ENCODE peak calls at places on chromosomes 16 and 17, in four cellular contexts. One of them, this sample, is unnamed.
A peak's percentile ranks its signal among the peaks of the same experiment; 100 is the strongest.

GRCh38 chr17:70181376-70181775 is 12.0 kb downstream of the KCNJ2 start:
- DNase-seq in endothelial cell: no peak
- DNase-seq in H1: no peak
- DNase-seq in RWPE1: no peak
- DNase-seq in this sample: no peak

GRCh38 chr16:77991701-77992100 is 30.6 kb upstream of the CLEC3A start:
- DNase-seq in H1: no peak
- DNase-seq in endothelial cell: no peak
- DNase-seq in RWPE1: no peak
- DNase-seq in this sample: no peak

GRCh38 chr16:89325861-89326471 is 108.5 kb downstream of the ZNF778 start:
- DNase-seq in RWPE1: no peak
- DNase-seq in endothelial cell: no peak
- DNase-seq in H1: no peak
- DNase-seq in this sample: no peak

GRCh38 chr17:62696256-62696655 is 68.8 kb downstream of the MRC2 start:
- DNase-seq in H1: no peak
- DNase-seq in RWPE1: no peak
- DNase-seq in endothelial cell: no peak
- DNase-seq in this sample: no peak

GRCh38 chr16:6880263-6880662 is 452.4 kb upstream of the RBFOX1 start:
- DNase-seq in RWPE1: no peak
- DNase-seq in H1: no peak
- DNase-seq in endothelial cell: no peak
- DNase-seq in this sample: no peak

GRCh38 chr16:65524997-65525396 is 403.1 kb upstream of the CDH11 start:
- DNase-seq in RWPE1: no peak
- DNase-seq in H1: no peak
- DNase-seq in endothelial cell: no peak
- DNase-seq in this sample: no peak

GRCh38 chr17:50853781-50854180 is 12.4 kb downstream of the TOB1 start:
- DNase-seq in endothelial cell: no peak
- DNase-seq in H1: no peak
- DNase-seq in RWPE1: no peak
- DNase-seq in this sample: no peak

GRCh38 chr17:15260376-15261062 is 4.6 kb downstream of the PMP22 start:
- DNase-seq in RWPE1: peak; percentile 69
- DNase-seq in endothelial cell: peak; percentile 95
- DNase-seq in H1: peak; percentile 47
- DNase-seq in this sample: peak; percentile 72

GRCh38 chr17:73290399-73291259 is 21.2 kb downstream of the CDC42EP4 start:
- DNase-seq in H1: no peak
- DNase-seq in endothelial cell: no peak
- DNase-seq in RWPE1: no peak
- DNase-seq in this sample: no peak

GRCh38 chr17:65254166-65254565 is 117.0 kb downstream of the RGS9 start:
- DNase-seq in endothelial cell: peak; percentile 8
- DNase-seq in RWPE1: no peak
- DNase-seq in H1: no peak
- DNase-seq in this sample: no peak

GRCh38 chr17:29764748-29765147 is 142.0 kb upstream of the CORO6 start:
- DNase-seq in endothelial cell: no peak
- DNase-seq in RWPE1: no peak
- DNase-seq in H1: no peak
- DNase-seq in this sample: no peak

GRCh38 chr17:66990047-66990446 is 25.5 kb downstream of the CACNG4 start:
- DNase-seq in H1: no peak
- DNase-seq in RWPE1: no peak
- DNase-seq in endothelial cell: no peak
- DNase-seq in this sample: no peak

GRCh38 chr17:76584427-76585047 is 1.1 kb downstream of the ST6GALNAC2 start:
- DNase-seq in RWPE1: no peak
- DNase-seq in endothelial cell: no peak
- DNase-seq in H1: no peak
- DNase-seq in this sample: no peak

GRCh38 chr16:66084306-66084705 is 282.2 kb upstream of the CDH5 start:
- DNase-seq in endothelial cell: no peak
- DNase-seq in RWPE1: no peak
- DNase-seq in H1: no peak
- DNase-seq in this sample: no peak

GRCh38 chr17:39999067-39999466 is 16.2 kb upstream of the CSF3 start:
- DNase-seq in H1: no peak
- DNase-seq in endothelial cell: no peak
- DNase-seq in RWPE1: no peak
- DNase-seq in this sample: no peak

GRCh38 chr17:15944720-15945492 is at the start of gene ADORA2B:
- DNase-seq in H1: no peak
- DNase-seq in RWPE1: peak; percentile 71
- DNase-seq in endothelial cell: peak; percentile 84
- DNase-seq in this sample: peak; percentile 73

GRCh38 chr17:2900842-2901241 is 104.6 kb downstream of the RAP1GAP2 start:
- DNase-seq in H1: no peak
- DNase-seq in RWPE1: no peak
- DNase-seq in endothelial cell: no peak
- DNase-seq in this sample: no peak

GRCh38 chr17:9862191-9862590 is 36.5 kb downstream of the GLP2R start:
- DNase-seq in H1: no peak
- DNase-seq in RWPE1: no peak
- DNase-seq in endothelial cell: no peak
- DNase-seq in this sample: no peak

GRCh38 chr16:77422196-77422784 is 12.5 kb downstream of the ADAMTS18 start:
- DNase-seq in H1: no peak
- DNase-seq in endothelial cell: no peak
- DNase-seq in RWPE1: no peak
- DNase-seq in this sample: no peak

GRCh38 chr17:45433136-45433535 is 466 bp upstream of the ARHGAP27 start:
- DNase-seq in H1: no peak
- DNase-seq in RWPE1: no peak
- DNase-seq in endothelial cell: no peak
- DNase-seq in this sample: no peak

DNA sequence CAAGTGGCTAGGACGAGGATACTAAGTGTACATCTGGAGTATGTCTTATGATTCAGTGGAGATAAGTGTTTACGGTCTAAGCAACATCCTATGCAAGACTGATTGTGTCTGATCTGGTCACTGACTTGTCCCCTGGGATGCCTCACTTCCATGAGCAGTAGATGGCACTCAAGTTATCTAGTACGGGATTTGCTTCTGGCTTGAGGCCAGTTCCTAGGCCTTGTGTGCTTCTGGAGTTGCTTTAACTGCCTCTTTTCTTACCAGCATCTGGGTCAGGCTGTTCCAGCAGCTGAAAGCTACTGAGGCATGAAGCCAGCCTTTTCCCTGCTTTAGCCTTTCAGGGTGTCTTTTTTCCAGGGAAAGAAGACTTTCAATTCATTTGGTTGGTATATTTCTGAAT is 23.0 kb downstream of the SUPT6H start:
- DNase-seq in RWPE1: no peak
- DNase-seq in H1: no peak
- DNase-seq in endothelial cell: no peak
- DNase-seq in this sample: no peak
- TF ChIP-seq CTCF in RWPE1: no peak
- TF ChIP-seq CTCF in H1: no peak
- TF ChIP-seq CTCF in endothelial cell: no peak
- TF ChIP-seq CTCF in this sample: no peak

GRCh38 chr17:34025179-34025551 is 229.9 kb upstream of the CCL2 start:
- DNase-seq in endothelial cell: no peak
- DNase-seq in H1: no peak
- DNase-seq in RWPE1: no peak
- DNase-seq in this sample: no peak
- TF ChIP-seq CTCF in endothelial cell: no peak
- TF ChIP-seq CTCF in H1: no peak
- TF ChIP-seq CTCF in RWPE1: no peak
- TF ChIP-seq CTCF in this sample: no peak

DNA sequence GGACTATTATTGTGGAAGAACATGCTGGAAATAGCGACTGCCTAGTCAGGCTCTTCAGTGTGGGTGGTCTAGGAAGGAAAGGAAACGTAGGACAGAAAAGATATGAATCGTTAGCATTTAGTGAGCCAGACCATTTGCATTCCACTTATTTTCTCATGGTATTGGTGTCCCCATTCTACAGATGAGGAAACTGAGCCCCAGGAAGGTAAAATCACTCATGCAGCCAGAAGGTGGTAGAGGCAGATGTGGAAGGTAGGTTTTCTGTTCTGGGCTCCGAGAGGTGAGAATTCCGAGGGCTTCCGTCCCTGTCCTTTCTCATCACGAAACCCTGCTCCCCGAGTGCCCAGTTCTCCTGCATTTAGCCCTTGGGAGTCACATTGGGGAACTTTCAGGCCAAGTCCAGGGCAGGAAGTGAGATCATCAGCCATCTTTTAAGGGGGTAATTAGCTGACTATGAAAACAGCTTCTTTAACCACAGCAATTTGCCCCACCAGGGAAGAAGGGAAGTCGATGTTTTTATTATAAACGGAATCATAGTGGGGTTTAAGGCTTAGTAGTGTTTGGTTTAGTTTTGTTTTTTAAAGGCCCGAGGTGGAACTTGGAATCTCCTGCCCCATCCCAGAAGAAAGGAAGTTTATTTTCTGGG is 110.7 kb upstream of the IRX3 start:
- DNase-seq in endothelial cell: no peak
- DNase-seq in H1: no peak
- DNase-seq in RWPE1: no peak
- DNase-seq in this sample: no peak
- TF ChIP-seq CTCF in endothelial cell: no peak
- TF ChIP-seq CTCF in H1: no peak
- TF ChIP-seq CTCF in RWPE1: no peak
- TF ChIP-seq CTCF in this sample: no peak

GRCh38 chr17:4545217-4545951 is 9.8 kb downstream of the MYBBP1A start:
- DNase-seq in RWPE1: no peak
- DNase-seq in H1: no peak
- DNase-seq in endothelial cell: peak; percentile 4
- DNase-seq in this sample: no peak
- TF ChIP-seq CTCF in RWPE1: no peak
- TF ChIP-seq CTCF in H1: no peak
- TF ChIP-seq CTCF in endothelial cell: no peak
- TF ChIP-seq CTCF in this sample: no peak

DNA sequence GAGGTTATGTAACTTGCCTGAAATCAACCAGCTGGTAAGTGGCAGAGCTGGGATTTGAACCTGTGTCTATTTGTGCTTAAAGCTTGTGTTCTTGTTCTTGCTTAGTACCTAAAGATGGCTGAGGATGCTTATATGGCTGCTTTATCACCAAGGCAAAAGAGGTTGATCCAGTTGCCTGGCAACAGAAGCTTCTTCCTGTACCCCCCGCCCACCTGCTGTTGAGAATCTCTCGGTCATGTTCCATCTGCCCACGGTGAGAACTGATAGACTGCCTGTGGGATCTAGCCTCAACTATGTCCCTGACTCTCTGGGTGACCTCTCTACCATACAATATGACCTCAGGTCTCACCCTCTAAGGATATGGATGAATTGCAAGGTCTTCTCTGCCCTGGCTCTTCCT is 60.7 kb downstream of the ABCC6 start:
- DNase-seq in endothelial cell: no peak
- DNase-seq in RWPE1: no peak
- DNase-seq in H1: no peak
- DNase-seq in this sample: peak; percentile 56
- TF ChIP-seq CTCF in endothelial cell: no peak
- TF ChIP-seq CTCF in RWPE1: no peak
- TF ChIP-seq CTCF in H1: no peak
- TF ChIP-seq CTCF in this sample: no peak

This sample was measured in activated CD8-positive, alpha-beta T cell treated with anti-CD3 and anti-CD28 coated beads for 36 hours.